ENCODE peak calls at places on chromosomes 11 and 22, in nine cellular contexts. B is amniotic epithelial cell; I is progenitor cell of endocrine pancreas; R is germinal center; D is Right ventricle myocardium superior; K is stimulated activated CD4-positive, alpha-beta T cell treated with anti-CD3 and anti-CD28 coated beads, Interleukin-15, amount 100 ng/mL, for 24 hours; S is PC-3; H is body of pancreas; M is NCI-H2081 treated with DMSO at 0.1 percent for 48 hours. J is an unnamed sample.

GRCh38 chr22:32354360-32355351 is 3.0 kb upstream of the RFPL3 start:
- DNase-seq in K (no peak), I (no peak), M (no peak), S (peak), H (no peak), D (no peak), R (no peak), B (peak), J (no peak)

GRCh38 chr11:9302448-9302847 is 11.9 kb downstream of the TMEM41B start:
- DNase-seq in M (no peak), H (no peak), R (no peak), B (peak), K (no peak), D (no peak), I (no peak), S (no peak), J (no peak)

GRCh38 chr11:12685229-12685628 is 11.0 kb downstream of the TEAD1 start:
- DNase-seq in H (no peak), R (no peak), I (no peak), M (no peak), K (no peak), B (no peak), D (no peak), S (peak), J (no peak)

GRCh38 chr22:47439643-47440265 is 677.3 kb downstream of the TBC1D22A start:
- DNase-seq in M (no peak), S (no peak), R (no peak), K (no peak), H (no peak), D (no peak), B (no peak), I (no peak), J (no peak)

GRCh38 chr11:70522613-70523311 is 124.4 kb downstream of the CTTN start:
- DNase-seq in R (no peak), M (peak), D (peak), I (no peak), K (no peak), H (no peak), B (no peak), S (no peak), J (peak)

GRCh38 chr11:60788401-60789110 is 3.4 kb downstream of the MS4A10 start:
- DNase-seq in I (no peak), H (no peak), R (no peak), K (no peak), M (peak), D (peak), B (no peak), S (no peak), J (no peak)

GRCh38 chr11:8913961-8914660 is 3.1 kb downstream of the AKIP1 start:
- DNase-seq in K (peak), B (peak), S (peak), R (peak), D (no peak), H (no peak), M (no peak), I (no peak), J (peak)

GRCh38 chr11:8056810-8057463 is 24.1 kb upstream of the TUB start:
- DNase-seq in I (no peak), M (no peak), K (no peak), B (peak), R (no peak), S (no peak), D (peak), H (no peak), J (no peak)

GRCh38 chr11:1515082-1516060 is 28.8 kb upstream of the MOB2 start:
- DNase-seq in K (peak), B (peak), D (peak), I (peak), R (peak), H (peak), S (peak), M (no peak), J (peak)